ENCODE peak calls at places on chromosomes 13 and 19, in five cellular contexts. One of them, this sample, is unnamed. For H3K36me3, the result is how much of the 10 kb centered on the place peaks cover.

GRCh38 chr13:44197791-44198770 is 175.5 kb upstream of the SERP2 start:
- DNase-seq in SK-N-SH: no peak
- DNase-seq in stomach: no peak
- DNase-seq in MM.1S: peak
- DNase-seq in tibial artery: no peak
- DNase-seq in this sample: no peak

GRCh38 chr13:39676315-39676876 is 20.9 kb downstream of the COG6 start:
- DNase-seq in SK-N-SH: peak
- DNase-seq in stomach: no peak
- DNase-seq in MM.1S: peak
- DNase-seq in tibial artery: no peak
- DNase-seq in this sample: no peak

GRCh38 chr13:98542568-98543379 is 34.1 kb downstream of the STK24 start:
- DNase-seq in SK-N-SH: no peak
- DNase-seq in stomach: no peak
- DNase-seq in MM.1S: no peak
- DNase-seq in tibial artery: peak
- DNase-seq in this sample: no peak

GRCh38 chr19:11423804-11424318 is 4.7 kb upstream of the RGL3 start:
- DNase-seq in SK-N-SH: peak
- DNase-seq in stomach: no peak
- DNase-seq in MM.1S: no peak
- DNase-seq in tibial artery: no peak
- DNase-seq in this sample: no peak

GRCh38 chr19:14425696-14426138 is 6.6 kb upstream of the DDX39A start:
- DNase-seq in SK-N-SH: no peak
- DNase-seq in stomach: no peak
- DNase-seq in MM.1S: no peak
- DNase-seq in tibial artery: no peak
- DNase-seq in this sample: no peak

GRCh38 chr19:58265100-58265499 is 13.7 kb upstream of the ZNF8 start:
- DNase-seq in SK-N-SH: no peak
- DNase-seq in stomach: no peak
- DNase-seq in MM.1S: no peak
- DNase-seq in tibial artery: no peak
- DNase-seq in this sample: no peak

GRCh38 chr19:46404884-46405658 is 8.3 kb downstream of the CCDC8 start:
- DNase-seq in SK-N-SH: no peak
- DNase-seq in stomach: no peak
- DNase-seq in MM.1S: no peak
- DNase-seq in tibial artery: no peak
- DNase-seq in this sample: no peak

GRCh38 chr19:32489971-32490370 is 84.4 kb downstream of the DPY19L3 start:
- DNase-seq in SK-N-SH: no peak
- DNase-seq in stomach: no peak
- DNase-seq in MM.1S: no peak
- DNase-seq in tibial artery: no peak
- DNase-seq in this sample: no peak

GRCh38 chr13:48299591-48299990 is 4.0 kb upstream of the RB1 start:
- DNase-seq in SK-N-SH: no peak
- DNase-seq in stomach: no peak
- DNase-seq in MM.1S: no peak
- DNase-seq in tibial artery: no peak
- DNase-seq in this sample: no peak

GRCh38 chr13:36862722-36863121 is 43.7 kb downstream of the RFXAP start:
- DNase-seq in SK-N-SH: no peak
- DNase-seq in stomach: no peak
- DNase-seq in MM.1S: no peak
- DNase-seq in tibial artery: no peak
- DNase-seq in this sample: no peak

GRCh38 chr19:48514123-48514458 is 2.5 kb upstream of the LMTK3 start:
- DNase-seq in SK-N-SH: no peak
- DNase-seq in stomach: no peak
- DNase-seq in MM.1S: no peak
- DNase-seq in tibial artery: no peak
- DNase-seq in this sample: no peak
- H3K27ac ChIP-seq in SK-N-SH: no peak
- H3K27ac ChIP-seq in stomach: no peak
- H3K27ac ChIP-seq in MM.1S: no peak
- H3K27ac ChIP-seq in tibial artery: no peak
- H3K27ac ChIP-seq in this sample: no peak

GRCh38 chr19:12984143-12984627 is 11.1 kb upstream of the NFIX start:
- DNase-seq in SK-N-SH: no peak
- DNase-seq in stomach: no peak
- DNase-seq in MM.1S: no peak
- DNase-seq in tibial artery: no peak
- DNase-seq in this sample: no peak
- TF ChIP-seq CTCF in SK-N-SH: no peak
- TF ChIP-seq CTCF in stomach: no peak
- TF ChIP-seq CTCF in MM.1S: no peak
- TF ChIP-seq CTCF in tibial artery: no peak
- TF ChIP-seq CTCF in this sample: no peak

GRCh38 chr19:52198678-52199077 is 8.8 kb downstream of the PPP2R1A start:
- DNase-seq in SK-N-SH: no peak
- DNase-seq in stomach: no peak
- DNase-seq in MM.1S: no peak
- DNase-seq in tibial artery: no peak
- DNase-seq in this sample: no peak

GRCh38 chr19:52196256-52196967 is 6.6 kb downstream of the PPP2R1A start:
- DNase-seq in SK-N-SH: no peak
- DNase-seq in stomach: no peak
- DNase-seq in MM.1S: no peak
- DNase-seq in tibial artery: no peak
- DNase-seq in this sample: no peak

GRCh38 chr19:52200044-52200443 is 10.2 kb downstream of the PPP2R1A start:
- DNase-seq in SK-N-SH: no peak
- DNase-seq in stomach: no peak
- DNase-seq in MM.1S: no peak
- DNase-seq in tibial artery: peak
- DNase-seq in this sample: peak

DNA sequence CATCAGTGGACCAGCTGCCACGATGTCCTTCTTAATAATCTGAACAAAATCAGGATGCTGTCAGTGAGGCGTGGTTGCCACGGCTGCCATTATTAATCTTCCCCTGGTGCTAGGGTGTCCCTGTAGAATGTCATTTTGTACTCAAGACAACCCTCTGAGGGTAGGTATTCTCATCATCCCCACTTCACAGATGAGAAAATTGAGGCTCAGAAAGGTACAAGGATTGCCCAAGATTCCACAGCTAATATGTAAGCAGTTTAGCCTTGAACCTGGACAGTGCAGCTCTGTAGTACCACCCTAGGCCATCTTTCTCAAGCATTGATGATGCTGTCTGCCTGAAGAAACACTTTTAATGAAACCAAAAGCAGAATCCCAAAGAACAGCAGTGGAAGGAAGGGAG is 8.1 kb downstream of the PPP2R1A start:
- DNase-seq in SK-N-SH: no peak
- DNase-seq in stomach: no peak
- DNase-seq in MM.1S: no peak
- DNase-seq in tibial artery: no peak
- DNase-seq in this sample: no peak
- H3K36me3 ChIP-seq in SK-N-SH: under half
- H3K36me3 ChIP-seq in stomach: half or more
- H3K36me3 ChIP-seq in MM.1S: under half
- H3K36me3 ChIP-seq in tibial artery: half or more
- H3K36me3 ChIP-seq in this sample: under half

GRCh38 chr19:1855828-1856255 is 7.5 kb downstream of the KLF16 start:
- DNase-seq in SK-N-SH: no peak
- DNase-seq in stomach: no peak
- DNase-seq in MM.1S: peak
- DNase-seq in tibial artery: no peak
- DNase-seq in this sample: no peak
- H3K27ac ChIP-seq in SK-N-SH: peak
- H3K27ac ChIP-seq in stomach: peak
- H3K27ac ChIP-seq in MM.1S: peak
- H3K27ac ChIP-seq in tibial artery: peak
- H3K27ac ChIP-seq in this sample: peak

GRCh38 chr19:3163943-3164342 is 14.6 kb upstream of the S1PR4 start:
- DNase-seq in SK-N-SH: no peak
- DNase-seq in stomach: no peak
- DNase-seq in MM.1S: no peak
- DNase-seq in tibial artery: no peak
- DNase-seq in this sample: no peak

GRCh38 chr19:3161453-3161852 is 17.1 kb upstream of the S1PR4 start:
- DNase-seq in SK-N-SH: no peak
- DNase-seq in stomach: no peak
- DNase-seq in MM.1S: no peak
- DNase-seq in tibial artery: no peak
- DNase-seq in this sample: no peak

GRCh38 chr19:3160219-3160618 is 18.4 kb upstream of the S1PR4 start:
- DNase-seq in SK-N-SH: no peak
- DNase-seq in stomach: no peak
- DNase-seq in MM.1S: no peak
- DNase-seq in tibial artery: no peak
- DNase-seq in this sample: no peak

GRCh38 chr19:3162418-3163229 is 15.9 kb upstream of the S1PR4 start:
- DNase-seq in SK-N-SH: peak
- DNase-seq in stomach: no peak
- DNase-seq in MM.1S: no peak
- DNase-seq in tibial artery: peak
- DNase-seq in this sample: no peak

DNA sequence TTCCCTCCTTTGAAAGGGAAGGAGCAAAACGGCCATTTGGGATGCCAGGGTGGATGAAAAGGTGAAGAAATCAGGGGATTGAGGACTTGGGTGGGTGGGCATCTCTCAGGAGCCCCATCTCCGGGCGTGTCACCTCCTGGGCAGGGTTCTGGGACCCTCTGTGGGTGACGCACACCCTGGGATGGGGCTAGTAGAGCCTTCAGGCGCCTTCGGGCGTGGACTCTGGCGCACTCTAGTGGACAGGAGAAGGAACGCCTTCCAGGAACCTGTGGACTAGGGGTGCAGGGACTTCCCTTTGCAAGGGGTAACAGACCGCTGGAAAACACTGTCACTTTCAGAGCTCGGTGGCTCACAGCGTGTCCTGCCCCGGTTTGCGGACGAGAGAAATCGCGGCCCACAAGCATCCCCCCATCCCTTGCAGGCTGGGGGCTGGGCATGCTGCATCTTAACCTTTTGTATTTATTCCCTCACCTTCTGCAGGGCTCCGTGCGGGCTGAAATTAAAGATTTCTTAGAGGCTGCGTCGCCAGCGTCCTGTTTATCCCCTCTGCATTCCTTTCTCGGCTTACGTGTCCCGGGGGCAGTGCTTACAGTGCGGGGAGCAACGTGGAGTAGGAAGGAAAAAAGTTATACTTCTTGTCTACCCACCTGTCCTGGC is 15.2 kb upstream of the S1PR4 start:
- DNase-seq in SK-N-SH: peak
- DNase-seq in stomach: peak
- DNase-seq in MM.1S: peak
- DNase-seq in tibial artery: peak
- DNase-seq in this sample: no peak
- TF ChIP-seq CTCF in SK-N-SH: peak
- TF ChIP-seq CTCF in stomach: peak
- TF ChIP-seq CTCF in MM.1S: peak
- TF ChIP-seq CTCF in tibial artery: peak
- TF ChIP-seq CTCF in this sample: peak

This sample was measured in ascending aorta.